ENCODE peak calls at places on chromosomes 5 and 9, in seven cellular contexts. Z, G, K, N, H, T and D are unnamed samples.

GRCh38 chr9:121463026-121463827 is 36.4 kb downstream of the GGTA1 start:
- DNase-seq in T (no peak), H (peak; percentile 22), K (peak; percentile 9), N (peak; percentile 44), Z (no peak), G (peak; percentile 75), D (peak; percentile 39)

GRCh38 chr5:109164001-109164400 is 245.8 kb downstream of the PJA2 start:
- DNase-seq in N (no peak), H (no peak), G (no peak), K (no peak), Z (no peak), T (no peak), D (no peak)

GRCh38 chr5:424259-425110 is 18.5 kb upstream of the EXOC3 start:
- DNase-seq in K (peak; percentile 82), H (no peak), Z (peak; percentile 57), T (peak; percentile 29), N (no peak), G (no peak), D (no peak)

GRCh38 chr9:118609355-118610044 is 759.7 kb downstream of the BRINP1 start:
- DNase-seq in Z (no peak), N (no peak), T (no peak), G (no peak), K (peak; percentile 74), H (no peak), D (no peak)

GRCh38 chr9:77885104-77885672 is 146.4 kb downstream of the GNAQ start:
- DNase-seq in K (no peak), N (no peak), Z (no peak), H (no peak), T (no peak), G (no peak), D (no peak)

GRCh38 chr5:171494452-171495121 is 75.1 kb downstream of the FGF18 start:
- DNase-seq in N (no peak), K (peak; percentile 71), G (peak; percentile 77), H (no peak), Z (peak; percentile 92), T (no peak), D (peak; percentile 67)

GRCh38 chr5:75322066-75322465 is 15.0 kb upstream of the HMGCR start:
- DNase-seq in K (no peak), T (no peak), H (no peak), Z (no peak), N (no peak), G (no peak), D (no peak)

GRCh38 chr5:137607771-137608170 is 108.6 kb upstream of the SPOCK1 start:
- DNase-seq in H (no peak), K (no peak), G (no peak), N (no peak), Z (no peak), T (no peak), D (no peak)

GRCh38 chr9:92790542-92791527 is 26.2 kb upstream of the BICD2 start:
- DNase-seq in H (peak; percentile 65), K (peak; percentile 74), T (peak; percentile 80), N (peak; percentile 78), Z (no peak), G (peak; percentile 83), D (peak; percentile 70)

GRCh38 chr5:173626501-173626812 is 10.0 kb upstream of the BOD1 start:
- DNase-seq in T (no peak), H (peak; percentile 49), N (no peak), G (no peak), K (no peak), Z (no peak), D (no peak)

GRCh38 chr5:128020012-128020411 is 63.6 kb upstream of the SLC12A2 start:
- DNase-seq in Z (no peak), K (no peak), H (no peak), N (no peak), T (no peak), G (no peak), D (no peak)

GRCh38 chr9:21801683-21802417 is 586 bp upstream of the MTAP start:
- DNase-seq in H (peak; percentile 57), K (peak; percentile 87), T (peak; percentile 57), G (peak; percentile 79), Z (peak; percentile 93), N (peak; percentile 37), D (peak; percentile 68)

GRCh38 chr9:96141666-96142065 is 160.3 kb downstream of the HSD17B3 start:
- DNase-seq in G (no peak), Z (no peak), H (no peak), T (no peak), N (no peak), K (peak; percentile 25), D (no peak)

GRCh38 chr5:57950616-57951228 is 468.1 kb upstream of the ACTBL2 start:
- DNase-seq in H (no peak), T (no peak), G (peak; percentile 56), Z (no peak), K (no peak), N (no peak), D (no peak)

GRCh38 chr5:75678155-75678554 is 39.1 kb downstream of the POC5 start:
- DNase-seq in K (no peak), H (no peak), N (peak; percentile 36), T (no peak), G (no peak), Z (no peak), D (no peak)

GRCh38 chr5:1655496-1656270 is 131.9 kb upstream of the LPCAT1 start:
- DNase-seq in T (no peak), H (no peak), N (peak; percentile 8), Z (peak; percentile 40), G (no peak), K (no peak), D (no peak)

GRCh38 chr9:109745335-109746283 is 34.4 kb upstream of the PALM2AKAP2 start:
- DNase-seq in G (peak; percentile 56), T (no peak), Z (no peak), K (no peak), H (peak; percentile 2), N (no peak), D (peak; percentile 27)

GRCh38 chr9:105296889-105297288 is 52.4 kb downstream of the SLC44A1 start:
- DNase-seq in H (no peak), G (peak; percentile 31), K (peak; percentile 84), N (no peak), T (no peak), Z (no peak), D (peak; percentile 20)

GRCh38 chr5:149549461-149550266 is 1.6 kb downstream of the CSNK1A1 start:
- DNase-seq in N (peak; percentile 66), H (peak; percentile 40), G (peak; percentile 71), K (peak; percentile 59), T (peak; percentile 53), Z (no peak), D (no peak)

GRCh38 chr5:9483779-9484178 is 62.1 kb downstream of the SEMA5A start:
- DNase-seq in K (peak; percentile 73), Z (no peak), N (no peak), H (no peak), T (no peak), G (no peak), D (no peak)

GRCh38 chr5:127785098-127785927 is 82.1 kb downstream of the CCDC192 start:
- DNase-seq in Z (no peak), G (no peak), K (peak; percentile 85), H (no peak), N (peak; percentile 46), T (no peak), D (no peak)

GRCh38 chr9:136543280-136543679 is 2.6 kb downstream of the NOTCH1 start:
- DNase-seq in T (no peak), Z (no peak), G (no peak), K (no peak), N (no peak), H (no peak), D (no peak)

GRCh38 chr5:33275921-33276705 is 164.7 kb upstream of the TARS1 start:
- DNase-seq in N (no peak), H (no peak), T (no peak), K (peak; percentile 75), Z (no peak), G (no peak), D (no peak)

GRCh38 chr9:135039916-135040645 is 47.4 kb upstream of the OLFM1 start:
- DNase-seq in H (no peak), T (no peak), K (no peak), N (no peak), G (no peak), Z (no peak), D (no peak)

GRCh38 chr9:130854835-130855234 is 19.8 kb downstream of the ABL1 start:
- DNase-seq in K (no peak), T (no peak), N (no peak), G (no peak), Z (peak; percentile 60), H (no peak), D (no peak)

GRCh38 chr5:31692561-31693221 is 53.8 kb downstream of the PDZD2 start:
- DNase-seq in N (no peak), G (no peak), K (no peak), H (peak; percentile 36), T (no peak), Z (no peak), D (no peak)

GRCh38 chr9:21969011-21969935 is 24.9 kb downstream of the CDKN2A start:
- DNase-seq in N (no peak), Z (no peak), H (no peak), T (no peak), K (no peak), G (peak; percentile 80), D (peak; percentile 31)

GRCh38 chr5:176414704-176415103 is 1.6 kb downstream of the CLTB start:
- DNase-seq in N (no peak), T (no peak), K (no peak), H (no peak), G (no peak), Z (no peak), D (no peak)

GRCh38 chr9:89576404-89576824 is 28.4 kb upstream of the GADD45G start:
- DNase-seq in G (peak; percentile 27), H (no peak), N (no peak), T (no peak), K (peak; percentile 23), Z (no peak), D (no peak)

GRCh38 chr5:135359374-135360165 is 39.5 kb downstream of the MACROH2A1 start:
- DNase-seq in K (no peak), Z (no peak), G (no peak), T (no peak), N (no peak), H (no peak), D (no peak)